ENCODE peak calls at places on chromosomes 3 and 15, in four cellular contexts. One of them, this sample, is unnamed.

GRCh38 chr3:102225407-102226132 is 209.2 kb upstream of the ZPLD1 start:
- DNase-seq in WTC11: no peak
- DNase-seq in K562: peak
- DNase-seq in HepG2: peak
- DNase-seq in this sample: peak

GRCh38 chr3:190281308-190282051 is 40.8 kb downstream of the CLDN1 start:
- DNase-seq in WTC11: no peak
- DNase-seq in K562: no peak
- DNase-seq in HepG2: peak
- DNase-seq in this sample: no peak

GRCh38 chr15:75565062-75565970 is 13.8 kb downstream of the PTPN9 start:
- DNase-seq in WTC11: no peak
- DNase-seq in K562: no peak
- DNase-seq in HepG2: no peak
- DNase-seq in this sample: no peak

GRCh38 chr3:57446318-57446841 is 97.8 kb downstream of the DNAH12 start:
- DNase-seq in WTC11: no peak
- DNase-seq in K562: peak
- DNase-seq in HepG2: no peak
- DNase-seq in this sample: no peak

GRCh38 chr15:86690566-86690965 is 610.9 kb downstream of the AGBL1 start:
- DNase-seq in WTC11: no peak
- DNase-seq in K562: no peak
- DNase-seq in HepG2: no peak
- DNase-seq in this sample: no peak

GRCh38 chr3:186901135-186901734 is 29.1 kb upstream of the ST6GAL1 start:
- DNase-seq in WTC11: no peak
- DNase-seq in K562: no peak
- DNase-seq in HepG2: no peak
- DNase-seq in this sample: no peak

GRCh38 chr3:20741381-20741780 is 555.4 kb upstream of the SGO1 start:
- DNase-seq in WTC11: no peak
- DNase-seq in K562: no peak
- DNase-seq in HepG2: no peak
- DNase-seq in this sample: no peak

GRCh38 chr3:188567478-188568195 is 413.7 kb downstream of the LPP start:
- DNase-seq in WTC11: no peak
- DNase-seq in K562: no peak
- DNase-seq in HepG2: peak
- DNase-seq in this sample: no peak

GRCh38 chr3:31634485-31634884 is 101.8 kb downstream of the STT3B start:
- DNase-seq in WTC11: no peak
- DNase-seq in K562: no peak
- DNase-seq in HepG2: no peak
- DNase-seq in this sample: no peak

GRCh38 chr3:4898454-4899313 is 80.6 kb upstream of the BHLHE40 start:
- DNase-seq in WTC11: no peak
- DNase-seq in K562: peak
- DNase-seq in HepG2: no peak
- DNase-seq in this sample: no peak

GRCh38 chr3:96017556-96017955 is 796.8 kb upstream of the EPHA6 start:
- DNase-seq in WTC11: no peak
- DNase-seq in K562: no peak
- DNase-seq in HepG2: no peak
- DNase-seq in this sample: no peak

GRCh38 chr3:30300844-30301243 is 305.6 kb upstream of the TGFBR2 start:
- DNase-seq in WTC11: no peak
- DNase-seq in K562: no peak
- DNase-seq in HepG2: peak
- DNase-seq in this sample: no peak

GRCh38 chr3:127074900-127075360 is 92.0 kb downstream of the PLXNA1 start:
- DNase-seq in WTC11: peak
- DNase-seq in K562: no peak
- DNase-seq in HepG2: no peak
- DNase-seq in this sample: peak

GRCh38 chr3:126782554-126782953 is 78.5 kb downstream of the CHCHD6 start:
- DNase-seq in WTC11: no peak
- DNase-seq in K562: no peak
- DNase-seq in HepG2: no peak
- DNase-seq in this sample: no peak

GRCh38 chr3:139534444-139534812 is 5.1 kb downstream of the RBP1 start:
- DNase-seq in WTC11: no peak
- DNase-seq in K562: no peak
- DNase-seq in HepG2: no peak
- DNase-seq in this sample: no peak

GRCh38 chr3:105844713-105845112 is 24.1 kb downstream of the CBLB start:
- DNase-seq in WTC11: no peak
- DNase-seq in K562: no peak
- DNase-seq in HepG2: no peak
- DNase-seq in this sample: no peak

GRCh38 chr3:105845488-105845887 is 23.3 kb downstream of the CBLB start:
- DNase-seq in WTC11: no peak
- DNase-seq in K562: no peak
- DNase-seq in HepG2: peak
- DNase-seq in this sample: no peak

GRCh38 chr3:105842449-105842848 is 26.4 kb downstream of the CBLB start:
- DNase-seq in WTC11: no peak
- DNase-seq in K562: no peak
- DNase-seq in HepG2: no peak
- DNase-seq in this sample: no peak

GRCh38 chr3:105843895-105844500 is 24.8 kb downstream of the CBLB start:
- DNase-seq in WTC11: no peak
- DNase-seq in K562: no peak
- DNase-seq in HepG2: no peak
- DNase-seq in this sample: no peak

DNA sequence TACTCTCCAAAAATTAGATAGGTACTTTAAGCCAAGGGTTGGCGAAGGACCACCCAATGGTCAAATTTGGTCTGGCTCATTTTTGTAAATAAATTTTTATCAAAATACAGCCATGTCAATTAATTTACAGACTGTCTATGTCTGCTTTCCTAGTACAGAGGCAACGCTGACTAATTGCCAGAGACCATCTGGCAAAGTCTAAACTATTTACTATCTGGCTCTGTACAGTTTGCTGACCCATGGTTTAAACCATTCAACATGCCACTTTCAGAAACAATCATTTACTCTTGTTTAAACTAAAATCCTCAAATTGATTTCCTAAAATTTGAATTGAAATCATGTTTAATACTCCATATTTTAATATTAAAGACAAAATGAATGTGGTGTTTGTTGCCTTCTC is 25.9 kb downstream of the CBLB start:
- DNase-seq in WTC11: no peak
- DNase-seq in K562: no peak
- DNase-seq in HepG2: no peak
- DNase-seq in this sample: no peak
- TF ChIP-seq ELF4 in WTC11: no peak
- TF ChIP-seq ELF4 in K562: no peak
- TF ChIP-seq ELF4 in HepG2: no peak
- TF ChIP-seq ELF4 in this sample: no peak

GRCh38 chr15:35550957-35551356 is 5.0 kb upstream of the DPH6 start:
- DNase-seq in WTC11: no peak
- DNase-seq in K562: no peak
- DNase-seq in HepG2: no peak
- DNase-seq in this sample: no peak
- TF ChIP-seq ELF4 in WTC11: no peak
- TF ChIP-seq ELF4 in K562: no peak
- TF ChIP-seq ELF4 in HepG2: no peak
- TF ChIP-seq ELF4 in this sample: no peak

DNA sequence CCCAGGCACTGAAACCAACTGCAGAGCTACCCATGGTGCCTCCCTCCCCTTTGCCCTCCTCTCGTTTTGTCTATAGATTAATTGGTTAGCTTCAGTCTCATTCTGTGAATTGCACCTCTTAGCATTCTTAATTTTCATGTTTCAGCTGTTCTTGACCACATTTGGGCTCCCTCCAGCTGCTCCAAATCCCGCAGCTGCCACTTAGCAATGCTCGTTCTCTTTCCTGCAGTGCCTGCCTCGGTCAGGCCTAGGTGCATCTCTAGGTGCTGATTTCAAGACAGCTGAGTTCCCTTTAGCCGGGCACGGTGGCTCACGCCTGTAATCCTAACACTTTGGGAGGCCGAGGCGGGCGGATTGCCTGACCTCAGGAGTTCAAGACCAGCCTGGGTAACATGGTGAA is 47.0 kb upstream of the SMAD3 start:
- DNase-seq in WTC11: no peak
- DNase-seq in K562: no peak
- DNase-seq in HepG2: no peak
- DNase-seq in this sample: no peak
- TF ChIP-seq ELF4 in WTC11: no peak
- TF ChIP-seq ELF4 in K562: no peak
- TF ChIP-seq ELF4 in HepG2: no peak
- TF ChIP-seq ELF4 in this sample: no peak

GRCh38 chr15:73751896-73752816 is 995 bp downstream of the INSYN1 start:
- DNase-seq in WTC11: no peak
- DNase-seq in K562: no peak
- DNase-seq in HepG2: no peak
- DNase-seq in this sample: peak

GRCh38 chr15:73754461-73754860 is 1.3 kb upstream of the INSYN1 start:
- DNase-seq in WTC11: no peak
- DNase-seq in K562: peak
- DNase-seq in HepG2: no peak
- DNase-seq in this sample: no peak

GRCh38 chr15:73755481-73755880 is 2.3 kb upstream of the INSYN1 start:
- DNase-seq in WTC11: no peak
- DNase-seq in K562: no peak
- DNase-seq in HepG2: no peak
- DNase-seq in this sample: no peak

GRCh38 chr15:73752817-73753214 is 335 bp downstream of the INSYN1 start:
- DNase-seq in WTC11: peak
- DNase-seq in K562: no peak
- DNase-seq in HepG2: no peak
- DNase-seq in this sample: peak

DNA sequence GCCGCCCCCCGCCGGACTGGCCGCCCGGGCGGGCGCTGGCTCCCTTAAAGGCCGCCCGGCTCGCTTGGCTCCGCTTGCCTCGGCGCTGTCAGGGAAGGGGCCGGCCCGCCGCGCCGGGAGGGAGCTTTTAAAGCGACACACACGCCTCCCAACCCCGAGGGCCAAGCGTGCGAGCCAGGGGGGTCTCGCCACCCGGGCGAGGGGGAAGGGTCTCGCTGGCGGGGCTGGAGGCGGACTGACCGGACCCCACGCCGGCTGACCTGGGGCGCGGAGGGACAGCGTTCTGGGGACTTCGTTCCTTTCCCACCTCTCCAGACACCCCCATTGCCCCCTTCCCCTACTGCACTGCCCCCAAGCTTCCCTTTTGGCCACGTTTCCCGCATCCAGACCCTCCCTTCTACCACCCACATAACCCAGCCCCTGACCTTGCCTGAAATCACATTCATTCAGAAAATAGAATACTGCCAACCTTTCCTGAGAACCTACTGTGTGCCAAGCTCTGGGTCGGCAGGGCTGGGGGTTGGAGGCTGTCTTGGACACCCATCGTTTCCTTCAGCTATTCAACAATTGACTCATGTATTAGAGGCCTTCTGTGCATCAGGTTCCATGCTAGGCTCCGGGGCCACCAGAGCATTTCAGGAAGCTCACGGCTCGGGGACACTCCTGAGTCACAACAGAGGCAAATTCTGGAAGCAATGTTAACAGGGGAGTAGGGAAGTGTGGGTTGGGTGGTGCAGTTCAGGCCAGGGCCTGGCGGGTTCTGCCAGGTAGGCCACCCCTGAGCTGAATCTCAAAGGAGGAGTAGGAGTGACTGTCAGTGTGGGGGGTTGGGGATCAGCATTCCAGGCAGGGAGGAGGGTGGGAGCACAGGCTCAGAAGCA is at the start of gene INSYN1:
- DNase-seq in WTC11: peak
- DNase-seq in K562: no peak
- DNase-seq in HepG2: no peak
- DNase-seq in this sample: peak
- TF ChIP-seq ELF4 in WTC11: no peak
- TF ChIP-seq ELF4 in K562: no peak
- TF ChIP-seq ELF4 in HepG2: no peak
- TF ChIP-seq ELF4 in this sample: no peak

GRCh38 chr15:29101491-29101890 is 168.1 kb downstream of the NSMCE3 start:
- DNase-seq in WTC11: no peak
- DNase-seq in K562: no peak
- DNase-seq in HepG2: no peak
- DNase-seq in this sample: no peak
- TF ChIP-seq ELF4 in WTC11: no peak
- TF ChIP-seq ELF4 in K562: no peak
- TF ChIP-seq ELF4 in HepG2: no peak
- TF ChIP-seq ELF4 in this sample: no peak

This sample was measured in HEK293T.